ENCODE peak calls at places on chromosomes 5 and 9, in eight cellular contexts. One of them, this sample, is unnamed.

GRCh38 chr9:16328349-16328748 is 542.1 kb downstream of the BNC2 start:
- DNase-seq in HCT116: no peak
- DNase-seq in body of pancreas: no peak
- DNase-seq in GM12891: no peak
- DNase-seq in K562: no peak
- DNase-seq in heart left ventricle: no peak
- DNase-seq in right lobe of liver: no peak
- DNase-seq in endothelial cell of umbilical vein: no peak
- DNase-seq in this sample: no peak

GRCh38 chr5:154583545-154584168 is 105.6 kb upstream of the HAND1 start:
- DNase-seq in K562: no peak
- DNase-seq in body of pancreas: no peak
- DNase-seq in heart left ventricle: no peak
- DNase-seq in HCT116: peak
- DNase-seq in endothelial cell of umbilical vein: no peak
- DNase-seq in right lobe of liver: no peak
- DNase-seq in GM12891: no peak
- DNase-seq in this sample: no peak

GRCh38 chr9:108569624-108570023 is 286.2 kb downstream of the ACTL7B start:
- DNase-seq in GM12891: no peak
- DNase-seq in body of pancreas: no peak
- DNase-seq in right lobe of liver: no peak
- DNase-seq in K562: peak
- DNase-seq in heart left ventricle: no peak
- DNase-seq in HCT116: no peak
- DNase-seq in endothelial cell of umbilical vein: no peak
- DNase-seq in this sample: peak

GRCh38 chr5:124289641-124290201 is 456.7 kb downstream of the ZNF608 start:
- DNase-seq in GM12891: no peak
- DNase-seq in right lobe of liver: no peak
- DNase-seq in endothelial cell of umbilical vein: no peak
- DNase-seq in heart left ventricle: peak
- DNase-seq in HCT116: peak
- DNase-seq in K562: no peak
- DNase-seq in body of pancreas: peak
- DNase-seq in this sample: no peak

GRCh38 chr5:99058466-99058865 is 129.7 kb upstream of the CHD1 start:
- DNase-seq in heart left ventricle: no peak
- DNase-seq in endothelial cell of umbilical vein: no peak
- DNase-seq in GM12891: no peak
- DNase-seq in right lobe of liver: no peak
- DNase-seq in K562: no peak
- DNase-seq in body of pancreas: no peak
- DNase-seq in HCT116: no peak
- DNase-seq in this sample: no peak

GRCh38 chr5:132489871-132490483 is 596 bp downstream of the IRF1 start:
- DNase-seq in K562: peak
- DNase-seq in endothelial cell of umbilical vein: peak
- DNase-seq in GM12891: peak
- DNase-seq in heart left ventricle: peak
- DNase-seq in right lobe of liver: peak
- DNase-seq in HCT116: no peak
- DNase-seq in body of pancreas: peak
- DNase-seq in this sample: peak

GRCh38 chr5:168663276-168664004 is 84.3 kb upstream of the PANK3 start:
- DNase-seq in HCT116: no peak
- DNase-seq in right lobe of liver: no peak
- DNase-seq in body of pancreas: no peak
- DNase-seq in endothelial cell of umbilical vein: no peak
- DNase-seq in K562: no peak
- DNase-seq in heart left ventricle: no peak
- DNase-seq in GM12891: no peak
- DNase-seq in this sample: no peak

GRCh38 chr5:103847060-103847459 is 284.5 kb upstream of the NUDT12 start:
- DNase-seq in right lobe of liver: no peak
- DNase-seq in GM12891: no peak
- DNase-seq in body of pancreas: no peak
- DNase-seq in endothelial cell of umbilical vein: no peak
- DNase-seq in HCT116: no peak
- DNase-seq in K562: no peak
- DNase-seq in heart left ventricle: no peak
- DNase-seq in this sample: no peak

GRCh38 chr9:69502671-69503301 is 169.4 kb downstream of the APBA1 start:
- DNase-seq in endothelial cell of umbilical vein: peak
- DNase-seq in HCT116: no peak
- DNase-seq in right lobe of liver: no peak
- DNase-seq in heart left ventricle: no peak
- DNase-seq in GM12891: no peak
- DNase-seq in K562: no peak
- DNase-seq in body of pancreas: no peak
- DNase-seq in this sample: no peak

GRCh38 chr5:151923865-151924264 is 786 bp downstream of the GLRA1 start:
- DNase-seq in endothelial cell of umbilical vein: no peak
- DNase-seq in body of pancreas: no peak
- DNase-seq in heart left ventricle: no peak
- DNase-seq in right lobe of liver: no peak
- DNase-seq in GM12891: no peak
- DNase-seq in K562: peak
- DNase-seq in HCT116: no peak
- DNase-seq in this sample: no peak

GRCh38 chr9:37984672-37985611 is 81.0 kb upstream of the SLC25A51 start:
- DNase-seq in HCT116: no peak
- DNase-seq in body of pancreas: no peak
- DNase-seq in heart left ventricle: peak
- DNase-seq in GM12891: no peak
- DNase-seq in endothelial cell of umbilical vein: no peak
- DNase-seq in right lobe of liver: no peak
- DNase-seq in K562: peak
- DNase-seq in this sample: peak

GRCh38 chr5:163569284-163569683 is 63.9 kb downstream of the MAT2B start:
- DNase-seq in right lobe of liver: no peak
- DNase-seq in GM12891: no peak
- DNase-seq in body of pancreas: no peak
- DNase-seq in endothelial cell of umbilical vein: peak
- DNase-seq in HCT116: no peak
- DNase-seq in heart left ventricle: no peak
- DNase-seq in K562: no peak
- DNase-seq in this sample: no peak

GRCh38 chr5:175448276-175448675 is 4.3 kb upstream of the DRD1 start:
- DNase-seq in GM12891: no peak
- DNase-seq in heart left ventricle: no peak
- DNase-seq in endothelial cell of umbilical vein: no peak
- DNase-seq in right lobe of liver: no peak
- DNase-seq in body of pancreas: no peak
- DNase-seq in K562: no peak
- DNase-seq in HCT116: no peak
- DNase-seq in this sample: no peak

GRCh38 chr5:64977779-64978178 is 209.0 kb downstream of the CWC27 start:
- DNase-seq in heart left ventricle: no peak
- DNase-seq in body of pancreas: no peak
- DNase-seq in endothelial cell of umbilical vein: no peak
- DNase-seq in right lobe of liver: no peak
- DNase-seq in K562: peak
- DNase-seq in GM12891: no peak
- DNase-seq in HCT116: no peak
- DNase-seq in this sample: peak

GRCh38 chr9:129539446-129539845 is 81.5 kb downstream of the C9orf50 start:
- DNase-seq in HCT116: no peak
- DNase-seq in endothelial cell of umbilical vein: no peak
- DNase-seq in right lobe of liver: no peak
- DNase-seq in GM12891: no peak
- DNase-seq in body of pancreas: no peak
- DNase-seq in heart left ventricle: no peak
- DNase-seq in K562: no peak
- DNase-seq in this sample: no peak

GRCh38 chr9:33924978-33925797 is 108.2 kb downstream of the UBE2R2 start:
- DNase-seq in K562: peak
- DNase-seq in heart left ventricle: peak
- DNase-seq in endothelial cell of umbilical vein: peak
- DNase-seq in right lobe of liver: peak
- DNase-seq in GM12891: peak
- DNase-seq in HCT116: peak
- DNase-seq in body of pancreas: peak
- DNase-seq in this sample: peak
- TF ChIP-seq POLR2A in K562: no peak
- TF ChIP-seq POLR2A in heart left ventricle: no peak
- TF ChIP-seq POLR2A in endothelial cell of umbilical vein: no peak
- TF ChIP-seq POLR2A in right lobe of liver: no peak
- TF ChIP-seq POLR2A in GM12891: no peak
- TF ChIP-seq POLR2A in HCT116: no peak
- TF ChIP-seq POLR2A in body of pancreas: no peak
- TF ChIP-seq POLR2A in this sample: no peak

DNA sequence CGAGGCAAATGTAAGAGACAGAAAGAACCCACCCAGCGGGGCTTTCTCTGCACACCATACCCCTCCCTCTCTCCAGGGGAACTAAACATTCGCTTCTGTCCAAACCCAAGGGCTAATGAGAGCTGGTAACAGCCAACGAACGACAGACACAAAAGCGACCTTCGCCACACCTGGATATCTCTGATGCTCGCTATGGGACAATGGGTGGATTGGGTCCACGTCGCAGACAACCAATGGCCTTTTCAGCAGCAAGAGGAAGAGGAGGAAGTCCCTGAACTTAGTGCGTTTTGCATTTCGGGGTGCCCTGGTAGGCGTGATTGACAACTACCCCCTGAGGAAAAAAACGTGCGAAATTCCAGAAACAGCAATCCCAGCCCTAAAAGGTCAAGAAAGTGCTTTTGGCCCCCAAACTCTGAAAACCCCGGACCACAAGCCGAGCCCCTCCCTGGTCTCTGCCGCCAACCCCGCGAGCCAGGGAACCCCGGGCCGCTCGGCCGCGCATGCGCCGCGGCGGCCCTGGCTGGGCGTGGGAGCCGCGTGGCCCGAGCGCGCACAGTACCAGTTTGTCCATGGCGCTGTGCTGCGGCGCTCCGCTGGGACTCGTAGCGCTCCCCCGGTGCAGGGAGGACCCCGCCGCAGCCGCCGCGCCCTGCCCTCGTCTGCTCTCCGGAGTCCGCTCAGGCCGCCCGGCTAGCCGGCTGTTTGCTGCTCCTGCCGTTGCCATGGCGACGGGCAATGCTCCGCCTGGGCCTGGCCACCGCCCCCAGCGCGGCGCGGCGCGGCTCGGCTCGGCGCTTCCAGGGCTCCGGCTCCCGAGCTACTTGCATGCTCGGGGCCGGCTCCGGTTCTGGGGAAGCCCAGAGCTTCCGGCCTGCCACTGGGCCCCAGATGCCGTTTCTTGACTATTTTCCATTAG is 66.9 kb upstream of the DNAH5 start:
- DNase-seq in HCT116: peak
- DNase-seq in right lobe of liver: peak
- DNase-seq in heart left ventricle: peak
- DNase-seq in K562: peak
- DNase-seq in GM12891: peak
- DNase-seq in body of pancreas: peak
- DNase-seq in endothelial cell of umbilical vein: peak
- DNase-seq in this sample: peak
- TF ChIP-seq POLR2A in HCT116: peak
- TF ChIP-seq POLR2A in right lobe of liver: peak
- TF ChIP-seq POLR2A in heart left ventricle: peak
- TF ChIP-seq POLR2A in K562: no peak
- TF ChIP-seq POLR2A in GM12891: no peak
- TF ChIP-seq POLR2A in body of pancreas: peak
- TF ChIP-seq POLR2A in endothelial cell of umbilical vein: no peak
- TF ChIP-seq POLR2A in this sample: no peak

GRCh38 chr9:113597390-113598241 is 134.1 kb downstream of the RGS3 start:
- DNase-seq in endothelial cell of umbilical vein: no peak
- DNase-seq in HCT116: no peak
- DNase-seq in body of pancreas: no peak
- DNase-seq in heart left ventricle: no peak
- DNase-seq in right lobe of liver: no peak
- DNase-seq in GM12891: no peak
- DNase-seq in K562: no peak
- DNase-seq in this sample: no peak

GRCh38 chr9:113599647-113600476 is 136.3 kb downstream of the RGS3 start:
- DNase-seq in GM12891: no peak
- DNase-seq in endothelial cell of umbilical vein: peak
- DNase-seq in heart left ventricle: peak
- DNase-seq in right lobe of liver: no peak
- DNase-seq in K562: no peak
- DNase-seq in body of pancreas: no peak
- DNase-seq in HCT116: no peak
- DNase-seq in this sample: no peak

GRCh38 chr9:113596616-113597320 is 133.2 kb downstream of the RGS3 start:
- DNase-seq in right lobe of liver: no peak
- DNase-seq in GM12891: no peak
- DNase-seq in HCT116: no peak
- DNase-seq in K562: no peak
- DNase-seq in body of pancreas: no peak
- DNase-seq in endothelial cell of umbilical vein: no peak
- DNase-seq in heart left ventricle: no peak
- DNase-seq in this sample: no peak

GRCh38 chr9:113598883-113599282 is 135.4 kb downstream of the RGS3 start:
- DNase-seq in K562: no peak
- DNase-seq in heart left ventricle: no peak
- DNase-seq in right lobe of liver: no peak
- DNase-seq in GM12891: no peak
- DNase-seq in HCT116: no peak
- DNase-seq in body of pancreas: no peak
- DNase-seq in endothelial cell of umbilical vein: no peak
- DNase-seq in this sample: no peak

DNA sequence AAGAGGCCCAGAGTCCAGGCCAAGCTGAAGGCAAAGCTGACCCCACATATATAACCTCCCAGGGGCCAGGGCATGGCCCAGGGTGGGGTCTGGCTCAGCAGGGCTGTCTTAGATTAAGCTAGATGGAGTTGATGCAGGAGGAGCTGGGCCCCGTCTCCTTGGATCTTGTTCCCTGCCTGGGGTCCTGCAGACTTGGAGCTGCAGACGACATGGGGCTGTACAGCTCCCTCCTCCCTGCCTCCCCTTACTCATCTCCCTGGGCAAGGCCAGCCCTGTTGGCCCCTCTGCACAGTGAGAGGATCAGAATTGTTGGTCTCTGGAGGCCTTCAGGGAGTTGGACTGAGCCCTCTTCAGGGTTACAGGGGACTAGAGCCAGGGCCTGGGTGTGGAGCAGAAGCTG is 134.9 kb downstream of the RGS3 start:
- DNase-seq in endothelial cell of umbilical vein: no peak
- DNase-seq in GM12891: no peak
- DNase-seq in heart left ventricle: no peak
- DNase-seq in K562: no peak
- DNase-seq in body of pancreas: no peak
- DNase-seq in HCT116: no peak
- DNase-seq in right lobe of liver: no peak
- DNase-seq in this sample: no peak
- TF ChIP-seq POLR2A in endothelial cell of umbilical vein: no peak
- TF ChIP-seq POLR2A in GM12891: no peak
- TF ChIP-seq POLR2A in heart left ventricle: no peak
- TF ChIP-seq POLR2A in K562: no peak
- TF ChIP-seq POLR2A in body of pancreas: no peak
- TF ChIP-seq POLR2A in HCT116: no peak
- TF ChIP-seq POLR2A in right lobe of liver: no peak
- TF ChIP-seq POLR2A in this sample: no peak

DNA sequence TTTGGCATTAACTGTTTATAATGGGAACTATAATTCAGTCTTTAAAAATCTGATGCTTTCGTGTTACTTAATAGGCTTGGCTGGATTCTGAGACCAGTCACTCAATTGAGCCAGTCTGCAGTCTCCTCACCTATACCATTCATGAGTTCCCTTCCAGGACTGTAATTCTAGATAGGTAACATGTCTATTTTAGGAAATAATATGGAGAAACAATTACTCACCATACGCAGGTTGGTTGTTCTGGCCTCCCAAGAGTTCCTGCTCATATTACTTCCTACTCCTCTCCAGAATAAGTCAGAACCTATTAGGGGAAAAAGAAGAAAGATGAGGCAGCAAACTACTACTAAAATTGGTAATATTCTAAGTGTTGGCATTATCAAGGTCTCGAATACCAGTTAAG is 4.5 kb upstream of the IARS1 start:
- DNase-seq in right lobe of liver: no peak
- DNase-seq in heart left ventricle: no peak
- DNase-seq in GM12891: no peak
- DNase-seq in K562: no peak
- DNase-seq in body of pancreas: no peak
- DNase-seq in HCT116: no peak
- DNase-seq in endothelial cell of umbilical vein: no peak
- DNase-seq in this sample: no peak
- TF ChIP-seq POLR2A in right lobe of liver: no peak
- TF ChIP-seq POLR2A in heart left ventricle: no peak
- TF ChIP-seq POLR2A in GM12891: no peak
- TF ChIP-seq POLR2A in K562: no peak
- TF ChIP-seq POLR2A in body of pancreas: no peak
- TF ChIP-seq POLR2A in HCT116: no peak
- TF ChIP-seq POLR2A in endothelial cell of umbilical vein: no peak
- TF ChIP-seq POLR2A in this sample: no peak

This sample was measured in erythroblast.